ENCODE peak calls at places on chromosomes 16 and 17, in six cellular contexts. Q is NCI-H1092; M is HuH-7.5; Y is head of caudate nucleus; D is stimulated activated CD4-positive, alpha-beta T cell treated with anti-CD3 and anti-CD28 coated beads, Interleukin-4, amount 100 ng/mL, for 4 hours; T is GM23338. Z is an unnamed sample.
A peak's percentile ranks its signal among the peaks of the same experiment; 100 is the strongest.

GRCh38 chr16:61391835-61392234 is 644.4 kb downstream of the CDH8 start:
- DNase-seq in Q (no peak), M (no peak), Y (no peak), D (no peak), T (no peak), Z (no peak)

GRCh38 chr17:9287301-9287700 is 266.0 kb downstream of the NTN1 start:
- DNase-seq in Q (no peak), M (no peak), Y (no peak), D (no peak), T (no peak), Z (no peak)

GRCh38 chr17:67044940-67045339 is 586 bp downstream of the CACNG1 start:
- DNase-seq in Q (no peak), M (no peak), Y (no peak), D (no peak), T (no peak), Z (no peak)

GRCh38 chr17:7969434-7969833 is 33.0 kb upstream of the GUCY2D start:
- DNase-seq in Q (no peak), M (no peak), Y (no peak), D (no peak), T (no peak), Z (no peak)

GRCh38 chr16:1454561-1454960 is 10.2 kb upstream of the CCDC154 start:
- DNase-seq in Q (no peak), M (no peak), Y (no peak), D (no peak), T (no peak), Z (no peak)

GRCh38 chr16:85354623-85355514 is 242.6 kb upstream of the CIBAR2 start:
- DNase-seq in Q (no peak), M (no peak), Y (no peak), D (no peak), T (no peak), Z (no peak)

GRCh38 chr16:70751593-70751992 is 49.4 kb downstream of the VAC14 start:
- DNase-seq in Q (no peak), M (no peak), Y (no peak), D (no peak), T (no peak), Z (no peak)

GRCh38 chr17:80175411-80175810 is 5.6 kb downstream of the CARD14 start:
- DNase-seq in Q (no peak), M (no peak), Y (no peak), D (no peak), T (peak; percentile 77), Z (no peak)

GRCh38 chr16:82368041-82368440 is 198.0 kb upstream of the MPHOSPH6 start:
- DNase-seq in Q (no peak), M (peak; percentile 41), Y (peak; percentile 42), D (no peak), T (peak; percentile 66), Z (peak; percentile 46)

GRCh38 chr17:70868134-70868533 is 698.8 kb downstream of the KCNJ2 start:
- DNase-seq in Q (no peak), M (no peak), Y (no peak), D (no peak), T (no peak), Z (no peak)

GRCh38 chr16:24986512-24987303 is 28.5 kb downstream of the ARHGAP17 start:
- DNase-seq in Q (no peak), M (peak; percentile 16), Y (no peak), D (no peak), T (no peak), Z (no peak)

GRCh38 chr16:19868421-19868820 is 16.2 kb downstream of the GPRC5B start:
- DNase-seq in Q (no peak), M (no peak), Y (no peak), D (no peak), T (no peak), Z (no peak)

GRCh38 chr16:24748242-24748641 is 18.8 kb downstream of the TNRC6A start:
- DNase-seq in Q (no peak), M (no peak), Y (no peak), D (no peak), T (no peak), Z (no peak)

GRCh38 chr16:54447606-54448440 is 161.2 kb upstream of the IRX3 start:
- DNase-seq in Q (no peak), M (no peak), Y (peak; percentile 6), D (no peak), T (no peak), Z (no peak)

GRCh38 chr17:18974407-18975149 is 22.6 kb downstream of the SLC5A10 start:
- DNase-seq in Q (no peak), M (no peak), Y (no peak), D (no peak), T (no peak), Z (no peak)

Z was measured in HEK293T.